ENCODE peak calls at places on chromosome 7, in five cellular contexts. S, I, Z, K and V are unnamed samples.

GRCh38 chr7:1758859-1759521 is 88.9 kb downstream of the ELFN1 start:
- DNase-seq in K (no peak), I (no peak), S (no peak), Z (no peak), V (no peak)

GRCh38 chr7:105811189-105811847 is 65.1 kb downstream of the ATXN7L1 start:
- DNase-seq in I (no peak), K (no peak), Z (no peak), S (no peak), V (no peak)

GRCh38 chr7:67311901-67312300 is 315.3 kb downstream of the TYW1 start:
- DNase-seq in S (no peak), I (no peak), K (peak), Z (peak), V (peak)

GRCh38 chr7:131904750-131905327 is 348.4 kb upstream of the PODXL start:
- DNase-seq in S (no peak), I (no peak), K (no peak), Z (no peak), V (no peak)

GRCh38 chr7:75590373-75591005 is 98.4 kb downstream of the SPDYE5 start:
- DNase-seq in Z (no peak), I (no peak), K (no peak), S (no peak), V (no peak)

GRCh38 chr7:129560831-129561230 is 50.7 kb upstream of the NRF1 start:
- DNase-seq in S (no peak), Z (no peak), K (no peak), I (no peak), V (no peak)

GRCh38 chr7:111356941-111357340 is 205.4 kb downstream of the IMMP2L start:
- DNase-seq in K (peak), Z (peak), S (no peak), I (no peak), V (no peak)

GRCh38 chr7:42350801-42351200 is 113.8 kb upstream of the GLI3 start:
- DNase-seq in K (peak), Z (peak), I (no peak), S (no peak), V (no peak)

GRCh38 chr7:91929463-91929862 is 11.2 kb upstream of the AKAP9 start:
- DNase-seq in K (no peak), S (no peak), Z (no peak), I (no peak), V (no peak)

GRCh38 chr7:8442814-8443304 is 9.4 kb downstream of the NXPH1 start:
- DNase-seq in K (peak), I (peak), S (peak), Z (no peak), V (peak)

GRCh38 chr7:157601530-157601929 is 264.7 kb downstream of the DNAJB6 start:
- DNase-seq in S (no peak), K (no peak), Z (no peak), I (no peak), V (no peak)

GRCh38 chr7:87416682-87417587 is 58.5 kb downstream of the ABCB4 start:
- DNase-seq in I (peak), S (peak), Z (peak), K (peak), V (peak)

GRCh38 chr7:46206474-46207060 is 285.5 kb upstream of the IGFBP3 start:
- DNase-seq in Z (no peak), K (no peak), S (peak), I (no peak), V (no peak)

GRCh38 chr7:29806131-29806792 is at the start of gene WIPF3:
- DNase-seq in I (peak), Z (no peak), S (peak), K (no peak), V (no peak)

GRCh38 chr7:48389977-48390376 is 218.7 kb downstream of the ABCA13 start:
- DNase-seq in I (no peak), S (peak), Z (no peak), K (peak), V (peak)

GRCh38 chr7:31102973-31103850 is 51.1 kb downstream of the ADCYAP1R1 start:
- DNase-seq in I (no peak), Z (no peak), K (no peak), S (no peak), V (no peak)

GRCh38 chr7:156892086-156892800 is 740 bp downstream of the LMBR1 start:
- DNase-seq in K (no peak), Z (no peak), S (peak), I (peak), V (peak)

GRCh38 chr7:1725199-1725701 is 55.2 kb downstream of the ELFN1 start:
- DNase-seq in K (peak), S (no peak), Z (no peak), I (no peak), V (peak)

GRCh38 chr7:124784879-124785818 is 19.6 kb upstream of the GPR37 start:
- DNase-seq in K (peak), S (peak), I (peak), Z (peak), V (peak)

GRCh38 chr7:134174797-134175261 is 47.7 kb downstream of the LRGUK start:
- DNase-seq in K (peak), Z (peak), S (peak), I (no peak), V (peak)

GRCh38 chr7:150973571-150974451 is 4.3 kb downstream of the KCNH2 start:
- DNase-seq in K (no peak), S (no peak), Z (no peak), I (no peak), V (no peak)

GRCh38 chr7:74586258-74587200 is 71.0 kb upstream of the GTF2I start:
- DNase-seq in K (no peak), Z (no peak), S (no peak), I (no peak), V (peak)

GRCh38 chr7:87159538-87159937 is 7.3 kb downstream of the DMTF1 start:
- DNase-seq in I (no peak), S (no peak), Z (no peak), K (no peak), V (peak)

GRCh38 chr7:33334349-33334748 is 205.0 kb downstream of the BBS9 start:
- DNase-seq in I (no peak), K (peak), S (peak), Z (peak), V (peak)

GRCh38 chr7:126698909-126699308 is 553.8 kb downstream of the GRM8 start:
- DNase-seq in I (no peak), K (no peak), Z (no peak), S (no peak), V (no peak)

GRCh38 chr7:145986248-145986874 is 130.2 kb upstream of the CNTNAP2 start:
- DNase-seq in S (no peak), K (no peak), Z (no peak), I (no peak), V (no peak)

GRCh38 chr7:101700424-101700823 is 71.3 kb upstream of the MYL10 start:
- DNase-seq in S (no peak), I (no peak), K (no peak), Z (no peak), V (no peak)

GRCh38 chr7:3909128-3909527 is 608.1 kb downstream of the SDK1 start:
- DNase-seq in Z (no peak), K (no peak), S (no peak), I (no peak), V (no peak)

GRCh38 chr7:128247108-128247507 is 6.0 kb downstream of the LEP start:
- DNase-seq in I (no peak), K (no peak), Z (no peak), S (no peak), V (no peak)

GRCh38 chr7:73451780-73452398 is 18.3 kb downstream of the FZD9 start:
- DNase-seq in S (peak), K (peak), Z (peak), I (no peak), V (peak)

GRCh38 chr7:18570890-18571478 is 75.4 kb downstream of the HDAC9 start:
- DNase-seq in Z (peak), K (peak), I (no peak), S (peak), V (peak)
- TF ChIP-seq CTCF in Z (peak), K (peak), I (peak), S (peak), V (peak)

GRCh38 chr7:94375167-94375566 is 19.5 kb upstream of the COL1A2 start:
- DNase-seq in S (no peak), K (peak), I (no peak), Z (peak), V (peak)

GRCh38 chr7:94376281-94376680 is 18.4 kb upstream of the COL1A2 start:
- DNase-seq in I (no peak), S (no peak), Z (no peak), K (no peak), V (no peak)

GRCh38 chr7:94375713-94376112 is 19.0 kb upstream of the COL1A2 start:
- DNase-seq in K (peak), Z (peak), S (no peak), I (no peak), V (peak)

GRCh38 chr7:94374231-94374630 is 20.5 kb upstream of the COL1A2 start:
- DNase-seq in Z (peak), S (no peak), K (peak), I (no peak), V (peak)

GRCh38 chr7:94374721-94375120 is 20.0 kb upstream of the COL1A2 start:
- DNase-seq in I (no peak), Z (peak), S (no peak), K (peak), V (peak)
- TF ChIP-seq CTCF in I (no peak), Z (no peak), S (no peak), K (no peak), V (no peak)

DNA sequence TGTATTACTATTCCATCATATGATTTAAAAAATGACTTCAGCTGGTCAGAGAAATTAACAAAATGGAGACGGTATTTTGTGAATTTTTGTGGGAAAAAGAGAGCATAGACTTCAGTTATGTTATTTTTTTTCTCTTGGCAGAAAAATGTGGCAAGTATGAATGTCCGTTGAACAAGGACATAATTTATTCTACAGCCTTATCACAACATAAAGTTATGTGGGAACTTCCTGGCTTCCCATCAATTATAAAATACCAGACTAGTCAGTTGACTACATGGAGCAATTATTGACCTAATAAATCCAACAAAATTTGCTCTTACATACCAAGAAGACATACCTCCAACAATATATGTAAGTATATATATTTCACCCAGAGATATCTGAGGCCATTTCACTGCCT is 88.6 kb upstream of the PPP1R3A start:
- DNase-seq in S (no peak), K (no peak), Z (no peak), I (no peak), V (no peak)
- TF ChIP-seq CTCF in S (no peak), K (no peak), Z (no peak), I (no peak), V (no peak)

DNA sequence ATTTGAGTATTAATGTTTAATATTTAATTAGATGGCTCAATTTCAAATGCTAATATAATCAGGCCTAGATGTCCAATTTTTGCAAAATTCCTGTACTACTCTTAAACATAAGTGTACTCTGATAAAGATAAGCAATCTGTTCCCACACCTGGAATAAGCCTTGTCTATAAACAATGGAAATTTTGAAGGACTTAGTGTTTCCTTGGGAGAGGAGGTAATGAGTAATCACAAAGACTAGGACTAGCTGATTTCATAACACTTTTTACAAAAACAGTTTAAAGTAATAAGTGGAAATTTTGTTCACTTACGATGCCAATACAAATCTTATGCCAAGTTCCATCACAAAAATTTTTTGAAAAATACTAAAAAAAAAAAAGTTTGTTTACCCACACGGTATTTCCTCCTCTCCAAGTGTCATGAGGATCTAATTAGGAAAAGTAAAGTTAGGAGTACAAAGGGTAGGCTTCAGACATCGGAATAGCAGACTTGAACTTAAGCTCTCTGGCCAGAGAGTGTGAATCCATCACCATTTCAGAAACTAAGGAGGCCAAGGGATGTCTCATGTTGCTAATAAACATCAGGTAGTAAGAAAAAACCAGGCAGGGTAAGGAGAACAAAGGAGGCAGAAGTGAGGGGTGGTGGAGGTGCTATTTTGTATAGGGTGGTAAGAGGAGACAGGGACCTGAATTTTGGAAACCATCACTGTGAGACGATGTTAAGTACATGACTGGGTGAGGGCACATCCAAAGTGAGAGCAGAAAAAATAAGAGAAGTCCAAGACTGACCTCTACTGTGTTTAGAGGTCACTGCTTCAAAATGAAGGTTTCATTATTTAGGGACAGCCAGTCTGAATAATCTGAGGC is 61.3 kb downstream of the RAPGEF5 start:
- DNase-seq in S (no peak), I (no peak), K (no peak), Z (no peak), V (no peak)
- TF ChIP-seq CTCF in S (no peak), I (peak), K (no peak), Z (peak), V (no peak)

GRCh38 chr7:112665709-112666108 is 124.5 kb downstream of the TMEM168 start:
- DNase-seq in Z (no peak), K (peak), I (no peak), S (no peak), V (peak)
- TF ChIP-seq CTCF in Z (peak), K (peak), I (peak), S (no peak), V (peak)

GRCh38 chr7:17944720-17945119 is 4.4 kb upstream of the SNX13 start:
- DNase-seq in I (no peak), Z (no peak), S (no peak), K (no peak), V (no peak)
- TF ChIP-seq CTCF in I (peak), Z (peak), S (no peak), K (no peak), V (peak)

DNA sequence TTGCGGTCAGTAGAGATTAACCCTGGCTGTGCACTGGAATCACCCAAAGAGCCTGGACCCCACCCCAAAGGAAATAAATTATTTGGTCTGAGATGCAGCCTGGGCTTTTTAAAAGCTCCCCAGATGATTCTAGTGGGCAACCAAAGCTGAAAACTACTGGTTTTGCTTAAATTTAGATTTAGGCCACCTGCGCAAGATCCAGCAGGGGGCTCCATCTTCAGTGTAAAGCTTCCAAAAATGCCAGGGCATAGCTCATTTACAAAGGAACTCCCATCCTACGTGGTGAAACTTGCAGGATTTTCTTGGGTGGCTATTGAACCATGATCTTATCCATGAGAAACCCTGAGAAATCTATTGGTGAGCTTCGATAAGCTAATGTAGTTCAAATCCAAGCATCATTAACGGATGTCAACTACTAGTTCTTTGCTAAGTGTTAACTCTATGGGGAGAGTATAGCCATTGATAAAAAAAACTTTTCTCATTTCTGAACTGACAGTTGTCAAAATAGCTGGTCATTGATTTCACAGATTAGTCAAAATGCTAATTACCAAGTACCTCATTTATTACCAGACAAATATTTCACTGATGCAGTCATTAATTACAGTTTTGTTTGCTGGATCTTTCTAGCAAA is 315.3 kb downstream of the LHFPL3 start:
- DNase-seq in S (peak), Z (no peak), K (no peak), I (peak), V (peak)
- TF ChIP-seq CTCF in S (no peak), Z (peak), K (peak), I (peak), V (peak)

GRCh38 chr7:51352174-51353145 is 35.9 kb upstream of the COBL start:
- DNase-seq in Z (no peak), S (no peak), I (no peak), K (no peak), V (no peak)
- TF ChIP-seq CTCF in Z (no peak), S (peak), I (no peak), K (no peak), V (no peak)